ENCODE peak calls at places on chromosomes 2 and 18, in five cellular contexts. E, T, J, K and V are unnamed samples.

GRCh38 chr2:190666895-190667294 is 18.0 kb downstream of the NAB1 start:
- DNase-seq in T (no peak), K (no peak), J (no peak), E (no peak), V (no peak)

GRCh38 chr2:29014811-29015414 is 33.8 kb downstream of the TOGARAM2 start:
- DNase-seq in K (peak; percentile 64), J (peak; percentile 54), T (peak; percentile 33), E (peak; percentile 94), V (no peak)

GRCh38 chr2:207805566-207806226 is 36.0 kb upstream of the FZD5 start:
- DNase-seq in E (no peak), K (no peak), T (no peak), J (no peak), V (no peak)

GRCh38 chr2:180739070-180739469 is 241.3 kb upstream of the UBE2E3 start:
- DNase-seq in T (no peak), J (no peak), E (no peak), K (no peak), V (no peak)

GRCh38 chr2:38907743-38908562 is 18.3 kb downstream of the ARHGEF33 start:
- DNase-seq in K (no peak), T (peak; percentile 72), J (no peak), E (peak; percentile 81), V (no peak)

GRCh38 chr2:1993711-1994682 is 249.7 kb upstream of the PXDN start:
- DNase-seq in J (peak; percentile 40), T (no peak), K (no peak), E (no peak), V (no peak)

GRCh38 chr2:64165696-64166095 is 21.5 kb upstream of the PELI1 start:
- DNase-seq in J (peak; percentile 16), E (no peak), T (no peak), K (no peak), V (no peak)

GRCh38 chr18:78965260-78965659 is 14.4 kb upstream of the SALL3 start:
- DNase-seq in E (no peak), K (no peak), T (no peak), J (no peak), V (no peak)

GRCh38 chr18:12327510-12328178 is 19.6 kb downstream of the TUBB6 start:
- DNase-seq in J (peak; percentile 85), E (peak; percentile 79), T (peak; percentile 84), K (peak; percentile 52), V (no peak)

GRCh38 chr2:23250371-23250770 is 134.6 kb upstream of the KLHL29 start:
- DNase-seq in T (no peak), J (no peak), K (no peak), E (no peak), V (no peak)